ENCODE peak calls at places on chromosomes 5 and 9, in eight cellular contexts. J is T-helper 1 cell; O is WERI-Rb-1; H is activated CD8-positive, alpha-beta T cell treated with anti-CD3 and anti-CD28 coated beads, Interleukin-2, amount 10 ng/mL, durations not matched to agents 7 days and 5 days; X is epithelial cell of esophagus; T is OCI-M1; L is prostate gland; B is anterior cingulate cortex. N is an unnamed sample.

GRCh38 chr9:114823416-114823815 is 17.6 kb upstream of the TNFSF15 start:
- DNase-seq in T (no peak), O (no peak), J (no peak), H (no peak), X (no peak), B (no peak), L (no peak), N (no peak)

GRCh38 chr9:110217656-110218099 is 9.7 kb upstream of the C9orf152 start:
- DNase-seq in X (peak), B (no peak), L (peak), H (peak), O (no peak), J (no peak), T (peak), N (no peak)

GRCh38 chr5:38029431-38030065 is 189.7 kb upstream of the GDNF start:
- DNase-seq in B (no peak), X (peak), J (no peak), T (no peak), L (no peak), H (no peak), O (no peak), N (no peak)

GRCh38 chr9:131612851-131613250 is 67.5 kb downstream of the PRRT1B start:
- DNase-seq in J (no peak), B (no peak), X (no peak), H (no peak), L (no peak), T (no peak), O (no peak), N (no peak)

GRCh38 chr5:73186976-73187375 is 14.0 kb downstream of the TMEM174 start:
- DNase-seq in T (no peak), J (no peak), X (no peak), O (no peak), H (no peak), L (no peak), B (no peak), N (no peak)

GRCh38 chr5:10746711-10747110 is 14.3 kb downstream of the DAP start:
- DNase-seq in T (no peak), O (no peak), H (no peak), B (no peak), J (no peak), L (peak), X (peak), N (no peak)

GRCh38 chr9:96550659-96551058 is 69.0 kb downstream of the CDC14B start:
- DNase-seq in L (no peak), T (no peak), B (no peak), O (no peak), J (no peak), X (peak), H (no peak), N (no peak)

GRCh38 chr9:3856592-3856991 is 330.8 kb upstream of the RFX3 start:
- DNase-seq in J (no peak), L (no peak), T (peak), B (no peak), X (no peak), H (no peak), O (no peak), N (no peak)

GRCh38 chr5:119694284-119694683 is 64.9 kb downstream of the FAM170A start:
- DNase-seq in H (no peak), J (no peak), L (no peak), O (no peak), B (no peak), X (peak), T (no peak), N (no peak)

GRCh38 chr5:75862872-75863271 is 145.6 kb upstream of the POC5 start:
- DNase-seq in X (no peak), J (no peak), H (no peak), B (no peak), T (no peak), L (no peak), O (no peak), N (no peak)

GRCh38 chr5:73201547-73202513 is 28.8 kb downstream of the TMEM174 start:
- DNase-seq in O (peak), X (peak), H (peak), T (peak), J (peak), B (peak), L (no peak), N (peak)

GRCh38 chr5:52735139-52735538 is 52.6 kb upstream of the ITGA1 start:
- DNase-seq in B (no peak), T (no peak), J (no peak), L (no peak), O (no peak), X (no peak), H (no peak), N (no peak)

GRCh38 chr9:78985084-78985738 is 586.6 kb upstream of the TLE4 start:
- DNase-seq in H (no peak), L (no peak), B (no peak), T (no peak), X (no peak), O (no peak), J (no peak), N (no peak)

GRCh38 chr5:27472000-27472763 is 433.8 kb upstream of the CDH9 start:
- DNase-seq in H (peak), X (no peak), J (no peak), T (peak), B (no peak), O (peak), L (no peak), N (peak)

GRCh38 chr9:129072171-129072570 is 8.7 kb upstream of the DOLPP1 start:
- DNase-seq in B (no peak), T (no peak), L (no peak), X (no peak), O (no peak), H (no peak), J (no peak), N (no peak)

GRCh38 chr5:116516021-116516420 is 58.6 kb downstream of the SEMA6A start:
- DNase-seq in L (no peak), X (no peak), O (no peak), B (no peak), H (no peak), J (no peak), T (no peak), N (no peak)

GRCh38 chr9:16921855-16922254 is 51.4 kb upstream of the BNC2 start:
- DNase-seq in T (no peak), O (no peak), J (no peak), B (no peak), X (peak), L (no peak), H (no peak), N (no peak)

GRCh38 chr9:114121445-114122151 is 22.5 kb upstream of the KIF12 start:
- DNase-seq in J (no peak), O (peak), H (no peak), T (no peak), X (no peak), B (no peak), L (no peak), N (no peak)

GRCh38 chr5:107542428-107542827 is 128.3 kb downstream of the EFNA5 start:
- DNase-seq in T (peak), X (peak), O (no peak), J (no peak), H (no peak), L (peak), B (no peak), N (no peak)

GRCh38 chr9:16275795-16276624 is 594.5 kb downstream of the BNC2 start:
- DNase-seq in T (no peak), L (peak), O (no peak), B (peak), H (no peak), X (peak), J (no peak), N (no peak)

GRCh38 chr9:111599092-111599947 is at the start of gene PTGR1:
- DNase-seq in J (no peak), O (peak), T (peak), H (peak), X (peak), B (peak), L (peak), N (peak)

GRCh38 chr5:43295202-43295601 is 18.0 kb downstream of the HMGCS1 start:
- DNase-seq in L (no peak), J (no peak), T (no peak), B (no peak), X (no peak), O (no peak), H (no peak), N (no peak)

GRCh38 chr9:86947146-86948081 is at the start of gene GAS1:
- DNase-seq in O (peak), L (peak), T (peak), J (peak), B (peak), X (peak), H (peak), N (peak)

GRCh38 chr9:91534374-91534773 is 110.7 kb upstream of the NFIL3 start:
- DNase-seq in B (no peak), O (no peak), L (no peak), H (no peak), T (no peak), J (no peak), X (peak), N (no peak)

GRCh38 chr9:121362813-121363585 is 7.1 kb downstream of the STOM start:
- DNase-seq in X (no peak), H (no peak), J (no peak), L (no peak), O (no peak), B (no peak), T (peak), N (no peak)

GRCh38 chr5:87109749-87110148 is 157.9 kb upstream of the RASA1 start:
- DNase-seq in O (no peak), T (peak), H (no peak), J (no peak), L (no peak), X (no peak), B (no peak), N (no peak)

GRCh38 chr9:4680178-4680535 is 788 bp downstream of the CDC37L1 start:
- DNase-seq in J (no peak), X (no peak), T (peak), H (no peak), L (no peak), B (no peak), O (no peak), N (no peak)

GRCh38 chr5:140317859-140318258 is 15.0 kb upstream of the PFDN1 start:
- DNase-seq in H (no peak), O (no peak), J (no peak), X (peak), L (no peak), B (no peak), T (no peak), N (no peak)

GRCh38 chr5:170463426-170463825 is 40.4 kb upstream of the KCNIP1 start:
- DNase-seq in H (no peak), O (no peak), T (no peak), J (no peak), L (no peak), X (no peak), B (no peak), N (no peak)

GRCh38 chr5:143826909-143827514 is 15.1 kb downstream of the HMHB1 start:
- DNase-seq in O (no peak), H (peak), T (peak), J (no peak), L (no peak), B (no peak), X (peak), N (no peak)

GRCh38 chr9:91089405-91090131 is 272.1 kb downstream of the AUH start:
- DNase-seq in X (peak), O (peak), H (peak), T (peak), B (no peak), J (no peak), L (no peak), N (no peak)

GRCh38 chr5:40416098-40416497 is 263.6 kb upstream of the PTGER4 start:
- DNase-seq in T (no peak), L (no peak), H (no peak), J (no peak), B (no peak), X (no peak), O (no peak), N (no peak)

GRCh38 chr5:60668715-60669304 is 31.2 kb downstream of the DEPDC1B start:
- DNase-seq in L (no peak), H (no peak), O (no peak), J (no peak), B (no peak), X (peak), T (peak), N (no peak)

GRCh38 chr5:50984628-50985027 is 318.2 kb downstream of the PARP8 start:
- DNase-seq in J (no peak), B (no peak), H (no peak), L (no peak), O (no peak), X (no peak), T (peak), N (no peak)

GRCh38 chr9:88464851-88465250 is 70.1 kb upstream of the NXNL2 start:
- DNase-seq in O (no peak), L (no peak), B (no peak), X (peak), H (no peak), T (no peak), J (no peak), N (no peak)

GRCh38 chr5:34511481-34511880 is 144.6 kb upstream of the RAI14 start:
- DNase-seq in B (no peak), O (no peak), J (no peak), H (no peak), T (no peak), X (no peak), L (no peak), N (no peak)

GRCh38 chr5:39648539-39649200 is 223.9 kb upstream of the DAB2 start:
- DNase-seq in H (no peak), J (no peak), O (no peak), T (peak), L (no peak), B (no peak), X (peak), N (no peak)

GRCh38 chr5:173594061-173594460 is 22.4 kb downstream of the BOD1 start:
- DNase-seq in X (no peak), H (no peak), L (no peak), J (no peak), B (no peak), O (no peak), T (no peak), N (no peak)

N was measured in endothelial cell.